ENCODE peak calls at places on chromosome 14, in seven cellular contexts. T is aorta, M is lung, E is heart right ventricle, Z is GM12878, H is body of pancreas, K is neuronal stem cell. Q is an unnamed sample.

GRCh38 chr14:89639687-89640086 is 222.7 kb upstream of the FOXN3 start:
- DNase-seq in T (no peak), M (no peak), E (no peak), Z (no peak), H (no peak), K (no peak), Q (no peak)

GRCh38 chr14:59189281-59189821 is 884 bp downstream of the DAAM1 start:
- DNase-seq in T (peak), M (no peak), E (peak), Z (no peak), H (peak), K (peak), Q (no peak)

GRCh38 chr14:77275041-77275854 is 4.2 kb upstream of the NGB start:
- DNase-seq in T (peak), M (no peak), E (no peak), Z (no peak), H (no peak), K (peak), Q (no peak)

GRCh38 chr14:93112891-93113677 is 2.6 kb downstream of the ITPK1 start:
- DNase-seq in T (peak), M (peak), E (peak), Z (peak), H (peak), K (peak), Q (peak)

GRCh38 chr14:53964249-53964648 is 7.6 kb upstream of the BMP4 start:
- DNase-seq in T (no peak), M (no peak), E (no peak), Z (no peak), H (no peak), K (no peak), Q (no peak)

GRCh38 chr14:53663709-53664108 is 292.9 kb downstream of the BMP4 start:
- DNase-seq in T (no peak), M (no peak), E (peak), Z (no peak), H (peak), K (peak), Q (peak)

GRCh38 chr14:48537600-48537999 is 862.2 kb upstream of the MDGA2 start:
- DNase-seq in T (no peak), M (no peak), E (no peak), Z (no peak), H (no peak), K (no peak), Q (no peak)

GRCh38 chr14:92937229-92937937 is 14.4 kb downstream of the CHGA start:
- DNase-seq in T (no peak), M (no peak), E (no peak), Z (no peak), H (no peak), K (no peak), Q (peak)

GRCh38 chr14:77126461-77126990 is 15.1 kb downstream of the ZDHHC22 start:
- DNase-seq in T (no peak), M (no peak), E (no peak), Z (no peak), H (no peak), K (no peak), Q (no peak)

GRCh38 chr14:65095633-65096205 is 6.6 kb downstream of the MAX start:
- DNase-seq in T (no peak), M (peak), E (peak), Z (no peak), H (peak), K (no peak), Q (peak)

GRCh38 chr14:65096323-65097089 is 5.8 kb downstream of the MAX start:
- DNase-seq in T (no peak), M (no peak), E (no peak), Z (no peak), H (no peak), K (no peak), Q (no peak)

GRCh38 chr14:65100905-65101541 is 1.3 kb downstream of the MAX start:
- DNase-seq in T (no peak), M (no peak), E (no peak), Z (no peak), H (no peak), K (no peak), Q (no peak)

GRCh38 chr14:65101631-65102440 is 481 bp downstream of the MAX start:
- DNase-seq in T (peak), M (peak), E (peak), Z (no peak), H (no peak), K (peak), Q (peak)

GRCh38 chr14:65098586-65098985 is 3.7 kb downstream of the MAX start:
- DNase-seq in T (no peak), M (no peak), E (no peak), Z (peak), H (no peak), K (no peak), Q (no peak)
- H3K27ac ChIP-seq in T (no peak), M (no peak), E (peak), Z (peak), H (no peak), K (no peak), Q (peak)

GRCh38 chr14:100018482-100018881 is 46.7 kb upstream of the EVL start:
- DNase-seq in T (no peak), M (no peak), E (no peak), Z (no peak), H (no peak), K (no peak), Q (no peak)
- H3K27ac ChIP-seq in T (no peak), M (no peak), E (no peak), Z (no peak), H (no peak), K (no peak), Q (no peak)

GRCh38 chr14:100141133-100141497 is 18.3 kb downstream of the DEGS2 start:
- DNase-seq in T (no peak), M (no peak), E (no peak), Z (no peak), H (no peak), K (no peak), Q (no peak)
- H3K27ac ChIP-seq in T (no peak), M (no peak), E (peak), Z (no peak), H (peak), K (no peak), Q (no peak)

GRCh38 chr14:99093532-99094517 is 178.2 kb downstream of the BCL11B start:
- DNase-seq in T (no peak), M (no peak), E (no peak), Z (no peak), H (no peak), K (peak), Q (no peak)
- H3K27ac ChIP-seq in T (no peak), M (no peak), E (no peak), Z (no peak), H (no peak), K (no peak), Q (no peak)

DNA sequence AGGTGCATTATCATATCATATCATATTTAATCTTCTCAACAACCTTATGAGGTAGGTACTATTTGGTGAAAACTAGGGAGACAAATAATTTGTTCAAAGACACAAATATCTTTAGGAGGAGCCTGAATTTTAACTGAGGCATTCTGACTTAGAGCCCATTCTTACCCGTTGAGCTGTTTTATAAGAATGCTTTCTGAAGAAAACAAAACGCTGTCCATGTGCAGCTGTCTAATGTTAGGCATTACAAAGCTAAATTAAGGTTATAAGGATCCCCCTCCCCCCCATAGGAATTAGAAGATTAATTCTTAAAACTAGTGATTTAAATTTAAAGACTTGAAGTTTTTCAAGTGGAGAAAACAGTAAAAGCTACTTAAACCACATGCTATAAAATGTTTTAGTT is 6.4 kb downstream of the KTN1 start:
- DNase-seq in T (no peak), M (no peak), E (no peak), Z (no peak), H (no peak), K (no peak), Q (no peak)
- H3K27ac ChIP-seq in T (no peak), M (peak), E (no peak), Z (no peak), H (no peak), K (no peak), Q (no peak)

DNA sequence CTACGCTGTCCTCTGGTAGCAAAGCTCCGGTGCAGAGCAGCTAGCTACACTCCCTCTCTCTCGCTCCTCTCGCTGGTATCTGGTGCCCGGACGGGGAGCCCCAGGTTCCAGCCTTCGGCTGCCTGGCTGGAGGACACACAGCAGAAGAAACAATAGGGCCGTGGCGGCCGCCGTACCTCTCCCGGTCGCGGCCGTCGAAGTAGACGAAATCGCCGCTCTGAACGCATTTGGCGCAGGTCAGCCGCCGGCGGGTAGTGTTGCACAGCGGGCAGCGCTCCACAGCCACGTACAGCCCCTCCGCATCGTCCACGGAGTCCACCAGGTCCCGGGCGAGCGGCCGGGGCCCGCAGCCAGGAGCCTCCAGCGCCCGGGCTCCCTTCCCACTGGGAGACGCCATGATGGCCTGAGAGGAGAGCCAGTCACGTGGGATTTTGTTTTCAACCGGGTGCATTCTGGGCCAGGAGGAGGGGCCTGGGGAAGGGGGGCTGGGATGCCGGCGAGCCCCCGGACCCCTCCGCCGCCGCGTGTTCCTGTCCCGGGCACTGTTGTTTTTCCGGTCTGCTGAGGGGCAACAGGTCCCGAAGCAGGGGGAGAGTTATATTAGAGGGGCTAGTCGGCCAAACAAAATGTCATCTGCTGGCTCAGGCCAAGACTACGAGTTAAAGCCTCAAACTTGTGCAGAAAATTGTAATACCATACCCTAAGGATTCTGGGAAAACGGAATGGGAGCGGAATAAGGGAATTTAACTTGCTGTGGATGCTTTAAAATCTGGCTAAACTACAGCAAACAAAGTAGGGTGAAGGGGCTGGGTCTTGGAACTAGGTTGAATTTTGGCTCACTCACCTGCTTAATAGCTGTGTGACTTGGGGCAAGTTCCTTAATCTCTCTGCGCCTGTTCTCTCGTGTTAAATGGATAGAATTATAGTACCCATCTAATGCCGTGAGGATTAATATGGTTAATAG is at the start of gene ATG14:
- DNase-seq in T (peak), M (peak), E (peak), Z (peak), H (peak), K (peak), Q (peak)
- H3K27ac ChIP-seq in T (peak), M (peak), E (peak), Z (peak), H (peak), K (peak), Q (peak)

GRCh38 chr14:99757331-99758070 is 35.7 kb upstream of the EML1 start:
- DNase-seq in T (peak), M (no peak), E (no peak), Z (no peak), H (no peak), K (no peak), Q (no peak)

GRCh38 chr14:99755068-99755405 is 38.2 kb upstream of the EML1 start:
- DNase-seq in T (peak), M (no peak), E (no peak), Z (no peak), H (no peak), K (no peak), Q (no peak)

GRCh38 chr14:99756796-99757195 is 36.4 kb upstream of the EML1 start:
- DNase-seq in T (peak), M (no peak), E (no peak), Z (no peak), H (no peak), K (no peak), Q (no peak)

GRCh38 chr14:99754141-99755067 is 38.8 kb upstream of the EML1 start:
- DNase-seq in T (peak), M (no peak), E (no peak), Z (no peak), H (no peak), K (no peak), Q (no peak)

GRCh38 chr14:99755629-99756603 is 37.3 kb upstream of the EML1 start:
- DNase-seq in T (peak), M (peak), E (peak), Z (no peak), H (peak), K (no peak), Q (peak)
- H3K27ac ChIP-seq in T (no peak), M (no peak), E (peak), Z (no peak), H (peak), K (no peak), Q (peak)